ENCODE peak calls at places on chromosomes 2 and 18, in seven cellular contexts. One of them, this sample, is unnamed.

GRCh38 chr2:43676322-43677050 is at the start of gene C1GALT1C1L:
- DNase-seq in tibial artery: peak
- DNase-seq in CD8-positive, alpha-beta T cell: peak
- DNase-seq in spleen: no peak
- DNase-seq in OCI-LY7: no peak
- DNase-seq in astrocyte: peak
- DNase-seq in adrenal gland: peak
- DNase-seq in this sample: no peak

GRCh38 chr18:61435064-61435652 is 101.9 kb downstream of the CDH20 start:
- DNase-seq in tibial artery: no peak
- DNase-seq in CD8-positive, alpha-beta T cell: no peak
- DNase-seq in spleen: no peak
- DNase-seq in OCI-LY7: peak
- DNase-seq in astrocyte: no peak
- DNase-seq in adrenal gland: no peak
- DNase-seq in this sample: peak

GRCh38 chr2:190202018-190202417 is 117.6 kb downstream of the HIBCH start:
- DNase-seq in tibial artery: no peak
- DNase-seq in CD8-positive, alpha-beta T cell: no peak
- DNase-seq in spleen: no peak
- DNase-seq in OCI-LY7: no peak
- DNase-seq in astrocyte: no peak
- DNase-seq in adrenal gland: no peak
- DNase-seq in this sample: no peak

GRCh38 chr2:96117701-96118588 is 1.6 kb upstream of the ADRA2B start:
- DNase-seq in tibial artery: no peak
- DNase-seq in CD8-positive, alpha-beta T cell: no peak
- DNase-seq in spleen: peak
- DNase-seq in OCI-LY7: peak
- DNase-seq in astrocyte: no peak
- DNase-seq in adrenal gland: no peak
- DNase-seq in this sample: peak

GRCh38 chr2:215355801-215356200 is 43.9 kb downstream of the ATIC start:
- DNase-seq in tibial artery: no peak
- DNase-seq in CD8-positive, alpha-beta T cell: no peak
- DNase-seq in spleen: no peak
- DNase-seq in OCI-LY7: no peak
- DNase-seq in astrocyte: peak
- DNase-seq in adrenal gland: no peak
- DNase-seq in this sample: no peak

GRCh38 chr18:57427429-57428181 is 7.6 kb upstream of the ONECUT2 start:
- DNase-seq in tibial artery: no peak
- DNase-seq in CD8-positive, alpha-beta T cell: no peak
- DNase-seq in spleen: peak
- DNase-seq in OCI-LY7: no peak
- DNase-seq in astrocyte: no peak
- DNase-seq in adrenal gland: no peak
- DNase-seq in this sample: no peak

GRCh38 chr2:101038455-101039255 is 36.6 kb downstream of the RPL31 start:
- DNase-seq in tibial artery: no peak
- DNase-seq in CD8-positive, alpha-beta T cell: no peak
- DNase-seq in spleen: no peak
- DNase-seq in OCI-LY7: peak
- DNase-seq in astrocyte: no peak
- DNase-seq in adrenal gland: no peak
- DNase-seq in this sample: peak

GRCh38 chr2:107197601-107198000 is 311.6 kb upstream of the ST6GAL2 start:
- DNase-seq in tibial artery: no peak
- DNase-seq in CD8-positive, alpha-beta T cell: no peak
- DNase-seq in spleen: no peak
- DNase-seq in OCI-LY7: no peak
- DNase-seq in astrocyte: no peak
- DNase-seq in adrenal gland: no peak
- DNase-seq in this sample: no peak

GRCh38 chr2:31428001-31428418 is 13.5 kb upstream of the XDH start:
- DNase-seq in tibial artery: no peak
- DNase-seq in CD8-positive, alpha-beta T cell: no peak
- DNase-seq in spleen: no peak
- DNase-seq in OCI-LY7: peak
- DNase-seq in astrocyte: no peak
- DNase-seq in adrenal gland: no peak
- DNase-seq in this sample: no peak

GRCh38 chr2:231680284-231680991 is 27.9 kb upstream of the PTMA start:
- DNase-seq in tibial artery: no peak
- DNase-seq in CD8-positive, alpha-beta T cell: no peak
- DNase-seq in spleen: peak
- DNase-seq in OCI-LY7: no peak
- DNase-seq in astrocyte: no peak
- DNase-seq in adrenal gland: no peak
- DNase-seq in this sample: no peak

GRCh38 chr2:236762628-236763027 is 193.0 kb downstream of the ACKR3 start:
- DNase-seq in tibial artery: no peak
- DNase-seq in CD8-positive, alpha-beta T cell: no peak
- DNase-seq in spleen: no peak
- DNase-seq in OCI-LY7: no peak
- DNase-seq in astrocyte: no peak
- DNase-seq in adrenal gland: no peak
- DNase-seq in this sample: no peak

GRCh38 chr2:119531292-119531691 is 7.0 kb upstream of the SCTR start:
- DNase-seq in tibial artery: no peak
- DNase-seq in CD8-positive, alpha-beta T cell: no peak
- DNase-seq in spleen: no peak
- DNase-seq in OCI-LY7: peak
- DNase-seq in astrocyte: no peak
- DNase-seq in adrenal gland: no peak
- DNase-seq in this sample: no peak

GRCh38 chr2:215514516-215514915 is 78.6 kb upstream of the FN1 start:
- DNase-seq in tibial artery: no peak
- DNase-seq in CD8-positive, alpha-beta T cell: no peak
- DNase-seq in spleen: no peak
- DNase-seq in OCI-LY7: no peak
- DNase-seq in astrocyte: no peak
- DNase-seq in adrenal gland: no peak
- DNase-seq in this sample: no peak

GRCh38 chr2:80040226-80040625 is 264.3 kb downstream of the LRRTM1 start:
- DNase-seq in tibial artery: no peak
- DNase-seq in CD8-positive, alpha-beta T cell: no peak
- DNase-seq in spleen: no peak
- DNase-seq in OCI-LY7: no peak
- DNase-seq in astrocyte: no peak
- DNase-seq in adrenal gland: no peak
- DNase-seq in this sample: no peak

DNA sequence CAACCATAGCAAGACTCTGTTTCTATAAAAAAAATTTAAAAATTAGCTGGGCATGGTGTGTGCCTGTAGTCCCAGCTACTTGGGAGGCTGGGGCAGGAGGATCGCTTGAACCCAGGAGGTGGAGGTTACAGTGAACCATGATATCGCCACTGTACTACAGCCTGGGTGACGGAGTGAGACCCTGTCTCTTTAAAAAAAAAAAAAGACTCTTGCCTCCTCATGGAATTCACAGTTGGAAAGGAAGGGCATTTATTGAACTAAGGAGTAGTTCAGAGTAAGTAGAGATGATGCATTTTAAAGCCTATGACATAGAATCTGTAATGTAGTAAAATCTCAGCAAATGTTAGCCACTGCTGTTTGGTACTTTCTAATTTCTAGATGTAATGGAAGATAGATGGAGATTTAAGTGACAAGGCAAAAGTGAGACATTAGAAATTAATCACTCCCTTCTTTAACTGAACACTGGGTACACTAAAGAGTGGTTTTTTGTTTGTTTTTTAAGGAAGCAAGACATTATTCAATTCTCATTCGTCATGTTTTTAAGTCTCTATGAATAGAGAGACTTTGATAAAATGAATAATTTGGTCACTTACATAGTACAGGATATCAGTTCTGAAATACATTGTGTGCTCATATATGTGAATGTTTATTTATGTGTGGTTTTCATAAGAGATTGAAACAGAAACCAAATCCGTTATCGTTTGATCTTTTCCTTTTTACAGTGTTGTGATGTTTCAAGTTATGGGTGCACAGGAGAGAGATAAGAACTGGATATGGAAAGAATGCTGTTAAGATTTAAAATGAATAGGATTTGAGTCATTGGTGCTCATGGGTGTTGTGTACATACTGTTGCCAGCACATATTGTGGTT is 186.1 kb upstream of the STON1 start:
- DNase-seq in tibial artery: no peak
- DNase-seq in CD8-positive, alpha-beta T cell: no peak
- DNase-seq in spleen: no peak
- DNase-seq in OCI-LY7: no peak
- DNase-seq in astrocyte: peak
- DNase-seq in adrenal gland: no peak
- DNase-seq in this sample: no peak
- H3K4me3 ChIP-seq in tibial artery: no peak
- H3K4me3 ChIP-seq in CD8-positive, alpha-beta T cell: peak
- H3K4me3 ChIP-seq in spleen: peak
- H3K4me3 ChIP-seq in OCI-LY7: no peak
- H3K4me3 ChIP-seq in astrocyte: peak
- H3K4me3 ChIP-seq in adrenal gland: peak
- H3K4me3 ChIP-seq in this sample: no peak

GRCh38 chr2:25032901-25033300 is 9.0 kb upstream of the EFR3B start:
- DNase-seq in tibial artery: no peak
- DNase-seq in CD8-positive, alpha-beta T cell: no peak
- DNase-seq in spleen: no peak
- DNase-seq in OCI-LY7: no peak
- DNase-seq in astrocyte: no peak
- DNase-seq in adrenal gland: peak
- DNase-seq in this sample: no peak

GRCh38 chr2:25032094-25032493 is 9.8 kb upstream of the EFR3B start:
- DNase-seq in tibial artery: no peak
- DNase-seq in CD8-positive, alpha-beta T cell: no peak
- DNase-seq in spleen: no peak
- DNase-seq in OCI-LY7: no peak
- DNase-seq in astrocyte: no peak
- DNase-seq in adrenal gland: no peak
- DNase-seq in this sample: no peak

GRCh38 chr2:25029183-25029554 is 12.7 kb upstream of the EFR3B start:
- DNase-seq in tibial artery: no peak
- DNase-seq in CD8-positive, alpha-beta T cell: no peak
- DNase-seq in spleen: no peak
- DNase-seq in OCI-LY7: no peak
- DNase-seq in astrocyte: no peak
- DNase-seq in adrenal gland: no peak
- DNase-seq in this sample: no peak

GRCh38 chr2:25034081-25034480 is 7.8 kb upstream of the EFR3B start:
- DNase-seq in tibial artery: no peak
- DNase-seq in CD8-positive, alpha-beta T cell: no peak
- DNase-seq in spleen: no peak
- DNase-seq in OCI-LY7: no peak
- DNase-seq in astrocyte: no peak
- DNase-seq in adrenal gland: no peak
- DNase-seq in this sample: no peak

DNA sequence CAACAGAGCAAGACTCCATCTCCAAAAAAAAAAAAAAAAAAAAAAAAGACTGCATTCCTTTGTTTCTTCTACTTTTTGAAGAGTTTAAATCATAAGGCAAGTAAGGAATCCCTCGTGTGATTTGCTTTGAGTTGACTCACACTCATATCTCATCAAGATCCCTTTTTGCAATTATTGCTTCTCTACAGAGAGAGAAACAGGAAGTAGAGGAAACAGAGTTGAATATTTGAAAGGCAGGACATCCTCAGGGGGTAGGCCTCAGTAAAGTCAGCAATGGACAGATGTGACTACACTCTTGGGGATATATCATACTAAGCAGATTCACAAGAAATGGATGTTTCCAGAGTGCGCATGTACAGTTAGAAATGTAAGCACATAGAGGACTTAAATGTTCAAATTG is 11.2 kb upstream of the EFR3B start:
- DNase-seq in tibial artery: no peak
- DNase-seq in CD8-positive, alpha-beta T cell: no peak
- DNase-seq in spleen: no peak
- DNase-seq in OCI-LY7: no peak
- DNase-seq in astrocyte: no peak
- DNase-seq in adrenal gland: no peak
- DNase-seq in this sample: no peak
- H3K27ac ChIP-seq in tibial artery: no peak
- H3K27ac ChIP-seq in CD8-positive, alpha-beta T cell: no peak
- H3K27ac ChIP-seq in spleen: no peak
- H3K27ac ChIP-seq in OCI-LY7: no peak
- H3K27ac ChIP-seq in astrocyte: no peak
- H3K27ac ChIP-seq in adrenal gland: no peak
- H3K27ac ChIP-seq in this sample: no peak

GRCh38 chr2:144444418-144444817 is 75.5 kb downstream of the ZEB2 start:
- DNase-seq in tibial artery: no peak
- DNase-seq in CD8-positive, alpha-beta T cell: no peak
- DNase-seq in spleen: no peak
- DNase-seq in OCI-LY7: no peak
- DNase-seq in astrocyte: no peak
- DNase-seq in adrenal gland: no peak
- DNase-seq in this sample: no peak

GRCh38 chr2:144446136-144446535 is 73.8 kb downstream of the ZEB2 start:
- DNase-seq in tibial artery: no peak
- DNase-seq in CD8-positive, alpha-beta T cell: no peak
- DNase-seq in spleen: no peak
- DNase-seq in OCI-LY7: no peak
- DNase-seq in astrocyte: no peak
- DNase-seq in adrenal gland: no peak
- DNase-seq in this sample: no peak

GRCh38 chr2:144441711-144442141 is 78.2 kb downstream of the ZEB2 start:
- DNase-seq in tibial artery: no peak
- DNase-seq in CD8-positive, alpha-beta T cell: no peak
- DNase-seq in spleen: no peak
- DNase-seq in OCI-LY7: no peak
- DNase-seq in astrocyte: no peak
- DNase-seq in adrenal gland: no peak
- DNase-seq in this sample: no peak

GRCh38 chr2:144445196-144445595 is 74.7 kb downstream of the ZEB2 start:
- DNase-seq in tibial artery: no peak
- DNase-seq in CD8-positive, alpha-beta T cell: no peak
- DNase-seq in spleen: no peak
- DNase-seq in OCI-LY7: no peak
- DNase-seq in astrocyte: no peak
- DNase-seq in adrenal gland: no peak
- DNase-seq in this sample: no peak

DNA sequence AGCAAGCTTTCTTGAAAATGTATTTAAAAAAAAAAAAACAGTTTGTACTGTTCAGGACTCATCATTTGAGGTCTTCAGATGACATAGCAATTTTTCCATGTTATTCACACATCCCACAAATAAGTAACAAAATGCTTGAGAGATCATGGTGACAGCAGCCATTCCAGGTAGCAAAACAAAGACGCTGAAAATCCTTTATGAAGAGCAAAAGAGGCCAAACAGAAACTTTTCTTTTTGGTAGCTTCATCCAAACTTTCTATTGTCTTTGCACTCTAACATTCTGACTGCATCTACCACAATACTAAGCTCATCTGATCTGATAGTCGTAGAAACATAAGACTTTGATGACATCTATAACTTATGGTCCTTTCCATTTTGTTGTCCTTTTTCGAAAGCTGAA is 76.1 kb downstream of the ZEB2 start:
- DNase-seq in tibial artery: no peak
- DNase-seq in CD8-positive, alpha-beta T cell: no peak
- DNase-seq in spleen: no peak
- DNase-seq in OCI-LY7: no peak
- DNase-seq in astrocyte: no peak
- DNase-seq in adrenal gland: no peak
- DNase-seq in this sample: no peak
- H3K4me3 ChIP-seq in tibial artery: no peak
- H3K4me3 ChIP-seq in CD8-positive, alpha-beta T cell: no peak
- H3K4me3 ChIP-seq in spleen: no peak
- H3K4me3 ChIP-seq in OCI-LY7: no peak
- H3K4me3 ChIP-seq in astrocyte: no peak
- H3K4me3 ChIP-seq in adrenal gland: peak
- H3K4me3 ChIP-seq in this sample: no peak

GRCh38 chr18:23355206-23355605 is 97.9 kb upstream of the RIOK3 start:
- DNase-seq in tibial artery: peak
- DNase-seq in CD8-positive, alpha-beta T cell: no peak
- DNase-seq in spleen: no peak
- DNase-seq in OCI-LY7: no peak
- DNase-seq in astrocyte: no peak
- DNase-seq in adrenal gland: no peak
- DNase-seq in this sample: no peak
- H3K27ac ChIP-seq in tibial artery: peak
- H3K27ac ChIP-seq in CD8-positive, alpha-beta T cell: no peak
- H3K27ac ChIP-seq in spleen: peak
- H3K27ac ChIP-seq in OCI-LY7: no peak
- H3K27ac ChIP-seq in astrocyte: no peak
- H3K27ac ChIP-seq in adrenal gland: no peak
- H3K27ac ChIP-seq in this sample: no peak

This sample was measured in cardiac muscle cell.